ENCODE peak calls at places on chromosomes 6 and 20, in seven cellular contexts. One of them, this sample, is unnamed.

GRCh38 chr6:20718705-20719653 is 184.7 kb downstream of the CDKAL1 start:
- DNase-seq in stimulated activated CD8-positive, alpha-beta memory T cell treated with anti-CD3 and anti-CD28 coated beads, Interleukin-15, amount 100 ng/mL, for 4 hours: no peak
- DNase-seq in amygdala: no peak
- DNase-seq in foreskin keratinocyte: no peak
- DNase-seq in NCI-H2081: no peak
- DNase-seq in neural crest cell: no peak
- DNase-seq in myocyte: no peak
- DNase-seq in this sample: no peak

GRCh38 chr20:50187403-50188051 is 3.1 kb upstream of the CEBPB start:
- DNase-seq in stimulated activated CD8-positive, alpha-beta memory T cell treated with anti-CD3 and anti-CD28 coated beads, Interleukin-15, amount 100 ng/mL, for 4 hours: no peak
- DNase-seq in myocyte: no peak
- DNase-seq in amygdala: no peak
- DNase-seq in NCI-H2081: no peak
- DNase-seq in foreskin keratinocyte: no peak
- DNase-seq in neural crest cell: no peak
- DNase-seq in this sample: no peak

GRCh38 chr6:15340105-15340601 is 94.3 kb downstream of the JARID2 start:
- DNase-seq in amygdala: no peak
- DNase-seq in myocyte: no peak
- DNase-seq in NCI-H2081: no peak
- DNase-seq in neural crest cell: no peak
- DNase-seq in stimulated activated CD8-positive, alpha-beta memory T cell treated with anti-CD3 and anti-CD28 coated beads, Interleukin-15, amount 100 ng/mL, for 4 hours: no peak
- DNase-seq in foreskin keratinocyte: no peak
- DNase-seq in this sample: no peak

GRCh38 chr6:166101819-166102419 is 65.7 kb downstream of the TBXT start:
- DNase-seq in myocyte: no peak
- DNase-seq in stimulated activated CD8-positive, alpha-beta memory T cell treated with anti-CD3 and anti-CD28 coated beads, Interleukin-15, amount 100 ng/mL, for 4 hours: no peak
- DNase-seq in NCI-H2081: no peak
- DNase-seq in neural crest cell: no peak
- DNase-seq in foreskin keratinocyte: no peak
- DNase-seq in amygdala: no peak
- DNase-seq in this sample: no peak

GRCh38 chr6:3352678-3353077 is 93.9 kb downstream of the PSMG4 start:
- DNase-seq in NCI-H2081: no peak
- DNase-seq in foreskin keratinocyte: no peak
- DNase-seq in stimulated activated CD8-positive, alpha-beta memory T cell treated with anti-CD3 and anti-CD28 coated beads, Interleukin-15, amount 100 ng/mL, for 4 hours: no peak
- DNase-seq in neural crest cell: no peak
- DNase-seq in amygdala: no peak
- DNase-seq in myocyte: no peak
- DNase-seq in this sample: no peak

GRCh38 chr6:50818673-50819072 is at the start of gene TFAP2B:
- DNase-seq in foreskin keratinocyte: peak; percentile 14
- DNase-seq in neural crest cell: no peak
- DNase-seq in amygdala: no peak
- DNase-seq in NCI-H2081: no peak
- DNase-seq in myocyte: no peak
- DNase-seq in stimulated activated CD8-positive, alpha-beta memory T cell treated with anti-CD3 and anti-CD28 coated beads, Interleukin-15, amount 100 ng/mL, for 4 hours: no peak
- DNase-seq in this sample: no peak

GRCh38 chr6:34189806-34190503 is 44.1 kb upstream of the GRM4 start:
- DNase-seq in amygdala: no peak
- DNase-seq in neural crest cell: no peak
- DNase-seq in myocyte: no peak
- DNase-seq in NCI-H2081: no peak
- DNase-seq in foreskin keratinocyte: no peak
- DNase-seq in stimulated activated CD8-positive, alpha-beta memory T cell treated with anti-CD3 and anti-CD28 coated beads, Interleukin-15, amount 100 ng/mL, for 4 hours: peak; percentile 17
- DNase-seq in this sample: no peak

GRCh38 chr6:3619201-3619600 is 132.3 kb downstream of the PXDC1 start:
- DNase-seq in myocyte: no peak
- DNase-seq in foreskin keratinocyte: no peak
- DNase-seq in amygdala: no peak
- DNase-seq in stimulated activated CD8-positive, alpha-beta memory T cell treated with anti-CD3 and anti-CD28 coated beads, Interleukin-15, amount 100 ng/mL, for 4 hours: no peak
- DNase-seq in NCI-H2081: no peak
- DNase-seq in neural crest cell: no peak
- DNase-seq in this sample: no peak

GRCh38 chr6:40695114-40695513 is 108.0 kb upstream of the LRFN2 start:
- DNase-seq in myocyte: no peak
- DNase-seq in amygdala: no peak
- DNase-seq in neural crest cell: no peak
- DNase-seq in stimulated activated CD8-positive, alpha-beta memory T cell treated with anti-CD3 and anti-CD28 coated beads, Interleukin-15, amount 100 ng/mL, for 4 hours: no peak
- DNase-seq in foreskin keratinocyte: no peak
- DNase-seq in NCI-H2081: no peak
- DNase-seq in this sample: no peak

GRCh38 chr20:37565134-37565811 is 37.6 kb upstream of the BLCAP start:
- DNase-seq in stimulated activated CD8-positive, alpha-beta memory T cell treated with anti-CD3 and anti-CD28 coated beads, Interleukin-15, amount 100 ng/mL, for 4 hours: no peak
- DNase-seq in foreskin keratinocyte: no peak
- DNase-seq in amygdala: no peak
- DNase-seq in neural crest cell: no peak
- DNase-seq in NCI-H2081: no peak
- DNase-seq in myocyte: peak; percentile 99
- DNase-seq in this sample: no peak

GRCh38 chr20:36274248-36274841 is 31.8 kb upstream of the DLGAP4 start:
- DNase-seq in NCI-H2081: no peak
- DNase-seq in amygdala: no peak
- DNase-seq in myocyte: no peak
- DNase-seq in neural crest cell: peak; percentile 10
- DNase-seq in foreskin keratinocyte: no peak
- DNase-seq in stimulated activated CD8-positive, alpha-beta memory T cell treated with anti-CD3 and anti-CD28 coated beads, Interleukin-15, amount 100 ng/mL, for 4 hours: no peak
- DNase-seq in this sample: no peak

GRCh38 chr6:106764353-106764980 is 135.1 kb downstream of the QRSL1 start:
- DNase-seq in NCI-H2081: no peak
- DNase-seq in foreskin keratinocyte: no peak
- DNase-seq in stimulated activated CD8-positive, alpha-beta memory T cell treated with anti-CD3 and anti-CD28 coated beads, Interleukin-15, amount 100 ng/mL, for 4 hours: no peak
- DNase-seq in neural crest cell: no peak
- DNase-seq in amygdala: no peak
- DNase-seq in myocyte: no peak
- DNase-seq in this sample: no peak

GRCh38 chr20:16761305-16761829 is 13.2 kb downstream of the OTOR start:
- DNase-seq in neural crest cell: peak; percentile 54
- DNase-seq in foreskin keratinocyte: peak; percentile 24
- DNase-seq in NCI-H2081: peak; percentile 67
- DNase-seq in stimulated activated CD8-positive, alpha-beta memory T cell treated with anti-CD3 and anti-CD28 coated beads, Interleukin-15, amount 100 ng/mL, for 4 hours: peak; percentile 16
- DNase-seq in amygdala: peak; percentile 35
- DNase-seq in myocyte: peak; percentile 77
- DNase-seq in this sample: peak; percentile 18

GRCh38 chr20:34290471-34290870 is 12.7 kb downstream of the AHCY start:
- DNase-seq in foreskin keratinocyte: no peak
- DNase-seq in neural crest cell: no peak
- DNase-seq in myocyte: no peak
- DNase-seq in stimulated activated CD8-positive, alpha-beta memory T cell treated with anti-CD3 and anti-CD28 coated beads, Interleukin-15, amount 100 ng/mL, for 4 hours: no peak
- DNase-seq in NCI-H2081: no peak
- DNase-seq in amygdala: no peak
- DNase-seq in this sample: no peak

GRCh38 chr6:6546318-6547110 is 42.0 kb upstream of the LY86 start:
- DNase-seq in stimulated activated CD8-positive, alpha-beta memory T cell treated with anti-CD3 and anti-CD28 coated beads, Interleukin-15, amount 100 ng/mL, for 4 hours: no peak
- DNase-seq in myocyte: peak; percentile 62
- DNase-seq in foreskin keratinocyte: no peak
- DNase-seq in amygdala: no peak
- DNase-seq in NCI-H2081: no peak
- DNase-seq in neural crest cell: peak; percentile 31
- DNase-seq in this sample: no peak

GRCh38 chr6:10415593-10416480 is 963 bp upstream of the TFAP2A start:
- DNase-seq in foreskin keratinocyte: no peak
- DNase-seq in amygdala: no peak
- DNase-seq in stimulated activated CD8-positive, alpha-beta memory T cell treated with anti-CD3 and anti-CD28 coated beads, Interleukin-15, amount 100 ng/mL, for 4 hours: no peak
- DNase-seq in myocyte: no peak
- DNase-seq in NCI-H2081: no peak
- DNase-seq in neural crest cell: no peak
- DNase-seq in this sample: no peak

GRCh38 chr6:34462561-34462971 is 3.3 kb upstream of the PACSIN1 start:
- DNase-seq in foreskin keratinocyte: no peak
- DNase-seq in NCI-H2081: peak; percentile 61
- DNase-seq in amygdala: no peak
- DNase-seq in myocyte: no peak
- DNase-seq in neural crest cell: peak; percentile 10
- DNase-seq in stimulated activated CD8-positive, alpha-beta memory T cell treated with anti-CD3 and anti-CD28 coated beads, Interleukin-15, amount 100 ng/mL, for 4 hours: no peak
- DNase-seq in this sample: peak; percentile 40

GRCh38 chr6:141488466-141488865 is 644.3 kb upstream of the GJE1 start:
- DNase-seq in amygdala: no peak
- DNase-seq in stimulated activated CD8-positive, alpha-beta memory T cell treated with anti-CD3 and anti-CD28 coated beads, Interleukin-15, amount 100 ng/mL, for 4 hours: no peak
- DNase-seq in foreskin keratinocyte: no peak
- DNase-seq in neural crest cell: no peak
- DNase-seq in myocyte: no peak
- DNase-seq in NCI-H2081: no peak
- DNase-seq in this sample: no peak

GRCh38 chr6:74780831-74781230 is 425.0 kb downstream of the COL12A1 start:
- DNase-seq in stimulated activated CD8-positive, alpha-beta memory T cell treated with anti-CD3 and anti-CD28 coated beads, Interleukin-15, amount 100 ng/mL, for 4 hours: no peak
- DNase-seq in foreskin keratinocyte: no peak
- DNase-seq in neural crest cell: no peak
- DNase-seq in myocyte: peak; percentile 34
- DNase-seq in amygdala: no peak
- DNase-seq in NCI-H2081: no peak
- DNase-seq in this sample: no peak

GRCh38 chr6:125363360-125364121 is 61.8 kb upstream of the HDDC2 start:
- DNase-seq in NCI-H2081: peak; percentile 56
- DNase-seq in stimulated activated CD8-positive, alpha-beta memory T cell treated with anti-CD3 and anti-CD28 coated beads, Interleukin-15, amount 100 ng/mL, for 4 hours: no peak
- DNase-seq in neural crest cell: peak; percentile 67
- DNase-seq in amygdala: no peak
- DNase-seq in foreskin keratinocyte: no peak
- DNase-seq in myocyte: no peak
- DNase-seq in this sample: peak; percentile 43

GRCh38 chr20:19888269-19888669 is 128.9 kb upstream of the NAA20 start:
- DNase-seq in amygdala: peak; percentile 51
- DNase-seq in foreskin keratinocyte: no peak
- DNase-seq in neural crest cell: no peak
- DNase-seq in NCI-H2081: peak; percentile 82
- DNase-seq in stimulated activated CD8-positive, alpha-beta memory T cell treated with anti-CD3 and anti-CD28 coated beads, Interleukin-15, amount 100 ng/mL, for 4 hours: no peak
- DNase-seq in myocyte: peak; percentile 34
- DNase-seq in this sample: no peak

GRCh38 chr20:55515831-55516230 is 489.5 kb downstream of the CBLN4 start:
- DNase-seq in stimulated activated CD8-positive, alpha-beta memory T cell treated with anti-CD3 and anti-CD28 coated beads, Interleukin-15, amount 100 ng/mL, for 4 hours: no peak
- DNase-seq in neural crest cell: no peak
- DNase-seq in NCI-H2081: no peak
- DNase-seq in foreskin keratinocyte: peak; percentile 69
- DNase-seq in amygdala: no peak
- DNase-seq in myocyte: no peak
- DNase-seq in this sample: no peak

GRCh38 chr6:165660881-165661415 is 2.1 kb downstream of the PDE10A start:
- DNase-seq in neural crest cell: no peak
- DNase-seq in myocyte: no peak
- DNase-seq in foreskin keratinocyte: no peak
- DNase-seq in NCI-H2081: no peak
- DNase-seq in stimulated activated CD8-positive, alpha-beta memory T cell treated with anti-CD3 and anti-CD28 coated beads, Interleukin-15, amount 100 ng/mL, for 4 hours: no peak
- DNase-seq in amygdala: no peak
- DNase-seq in this sample: no peak

GRCh38 chr6:162178666-162179065 is 548.9 kb downstream of the PRKN start:
- DNase-seq in NCI-H2081: no peak
- DNase-seq in foreskin keratinocyte: no peak
- DNase-seq in stimulated activated CD8-positive, alpha-beta memory T cell treated with anti-CD3 and anti-CD28 coated beads, Interleukin-15, amount 100 ng/mL, for 4 hours: no peak
- DNase-seq in myocyte: no peak
- DNase-seq in amygdala: no peak
- DNase-seq in neural crest cell: no peak
- DNase-seq in this sample: no peak

GRCh38 chr6:166029506-166029905 is 138.1 kb downstream of the TBXT start:
- DNase-seq in stimulated activated CD8-positive, alpha-beta memory T cell treated with anti-CD3 and anti-CD28 coated beads, Interleukin-15, amount 100 ng/mL, for 4 hours: no peak
- DNase-seq in NCI-H2081: no peak
- DNase-seq in neural crest cell: no peak
- DNase-seq in myocyte: no peak
- DNase-seq in foreskin keratinocyte: no peak
- DNase-seq in amygdala: no peak
- DNase-seq in this sample: no peak

GRCh38 chr6:3848925-3849605 is at the start of gene FAM50B:
- DNase-seq in myocyte: peak; percentile 89
- DNase-seq in foreskin keratinocyte: peak; percentile 49
- DNase-seq in amygdala: peak; percentile 84
- DNase-seq in neural crest cell: peak; percentile 88
- DNase-seq in NCI-H2081: peak; percentile 89
- DNase-seq in stimulated activated CD8-positive, alpha-beta memory T cell treated with anti-CD3 and anti-CD28 coated beads, Interleukin-15, amount 100 ng/mL, for 4 hours: peak; percentile 81
- DNase-seq in this sample: peak; percentile 88

GRCh38 chr6:100382031-100382430 is 82.7 kb downstream of the SIM1 start:
- DNase-seq in NCI-H2081: no peak
- DNase-seq in stimulated activated CD8-positive, alpha-beta memory T cell treated with anti-CD3 and anti-CD28 coated beads, Interleukin-15, amount 100 ng/mL, for 4 hours: no peak
- DNase-seq in foreskin keratinocyte: peak; percentile 14
- DNase-seq in neural crest cell: no peak
- DNase-seq in amygdala: no peak
- DNase-seq in myocyte: no peak
- DNase-seq in this sample: no peak

GRCh38 chr6:47780510-47781356 is 1.1 kb upstream of the OPN5 start:
- DNase-seq in neural crest cell: peak; percentile 15
- DNase-seq in amygdala: no peak
- DNase-seq in stimulated activated CD8-positive, alpha-beta memory T cell treated with anti-CD3 and anti-CD28 coated beads, Interleukin-15, amount 100 ng/mL, for 4 hours: no peak
- DNase-seq in myocyte: peak; percentile 72
- DNase-seq in foreskin keratinocyte: peak; percentile 56
- DNase-seq in NCI-H2081: peak; percentile 67
- DNase-seq in this sample: peak; percentile 44

GRCh38 chr20:59295531-59295930 is 4.9 kb upstream of the EDN3 start:
- DNase-seq in amygdala: no peak
- DNase-seq in neural crest cell: no peak
- DNase-seq in NCI-H2081: no peak
- DNase-seq in foreskin keratinocyte: no peak
- DNase-seq in stimulated activated CD8-positive, alpha-beta memory T cell treated with anti-CD3 and anti-CD28 coated beads, Interleukin-15, amount 100 ng/mL, for 4 hours: no peak
- DNase-seq in myocyte: no peak
- DNase-seq in this sample: no peak

GRCh38 chr6:50007821-50008220 is 14.0 kb downstream of the DEFB110 start:
- DNase-seq in foreskin keratinocyte: peak; percentile 57
- DNase-seq in NCI-H2081: no peak
- DNase-seq in stimulated activated CD8-positive, alpha-beta memory T cell treated with anti-CD3 and anti-CD28 coated beads, Interleukin-15, amount 100 ng/mL, for 4 hours: no peak
- DNase-seq in myocyte: peak; percentile 45
- DNase-seq in neural crest cell: no peak
- DNase-seq in amygdala: no peak
- DNase-seq in this sample: no peak

GRCh38 chr20:17896771-17897369 is 71.7 kb downstream of the SNX5 start:
- DNase-seq in neural crest cell: no peak
- DNase-seq in amygdala: no peak
- DNase-seq in NCI-H2081: no peak
- DNase-seq in foreskin keratinocyte: no peak
- DNase-seq in stimulated activated CD8-positive, alpha-beta memory T cell treated with anti-CD3 and anti-CD28 coated beads, Interleukin-15, amount 100 ng/mL, for 4 hours: no peak
- DNase-seq in myocyte: no peak
- DNase-seq in this sample: no peak

GRCh38 chr6:113047148-113047547 is 700.0 kb downstream of the RFPL4B start:
- DNase-seq in NCI-H2081: no peak
- DNase-seq in myocyte: peak; percentile 38
- DNase-seq in amygdala: no peak
- DNase-seq in neural crest cell: no peak
- DNase-seq in foreskin keratinocyte: no peak
- DNase-seq in stimulated activated CD8-positive, alpha-beta memory T cell treated with anti-CD3 and anti-CD28 coated beads, Interleukin-15, amount 100 ng/mL, for 4 hours: no peak
- DNase-seq in this sample: no peak

GRCh38 chr20:1327241-1327653 is 1.7 kb downstream of the SDCBP2 start:
- DNase-seq in foreskin keratinocyte: no peak
- DNase-seq in neural crest cell: no peak
- DNase-seq in stimulated activated CD8-positive, alpha-beta memory T cell treated with anti-CD3 and anti-CD28 coated beads, Interleukin-15, amount 100 ng/mL, for 4 hours: no peak
- DNase-seq in myocyte: peak; percentile 28
- DNase-seq in amygdala: no peak
- DNase-seq in NCI-H2081: no peak
- DNase-seq in this sample: no peak

GRCh38 chr6:92504509-92504908 is 914.9 kb downstream of the EPHA7 start:
- DNase-seq in amygdala: no peak
- DNase-seq in neural crest cell: no peak
- DNase-seq in foreskin keratinocyte: no peak
- DNase-seq in stimulated activated CD8-positive, alpha-beta memory T cell treated with anti-CD3 and anti-CD28 coated beads, Interleukin-15, amount 100 ng/mL, for 4 hours: no peak
- DNase-seq in myocyte: no peak
- DNase-seq in NCI-H2081: no peak
- DNase-seq in this sample: no peak

GRCh38 chr20:19387251-19387650 is 174.8 kb downstream of the SLC24A3 start:
- DNase-seq in neural crest cell: no peak
- DNase-seq in foreskin keratinocyte: no peak
- DNase-seq in myocyte: no peak
- DNase-seq in NCI-H2081: no peak
- DNase-seq in stimulated activated CD8-positive, alpha-beta memory T cell treated with anti-CD3 and anti-CD28 coated beads, Interleukin-15, amount 100 ng/mL, for 4 hours: no peak
- DNase-seq in amygdala: no peak
- DNase-seq in this sample: no peak

GRCh38 chr6:39362487-39362865 is 40.0 kb upstream of the KCNK16 start:
- DNase-seq in myocyte: peak; percentile 4
- DNase-seq in foreskin keratinocyte: no peak
- DNase-seq in amygdala: peak; percentile 35
- DNase-seq in stimulated activated CD8-positive, alpha-beta memory T cell treated with anti-CD3 and anti-CD28 coated beads, Interleukin-15, amount 100 ng/mL, for 4 hours: no peak
- DNase-seq in neural crest cell: no peak
- DNase-seq in NCI-H2081: peak; percentile 38
- DNase-seq in this sample: no peak